ENCODE peak calls at places on chromosomes 1 and 21, in six cellular contexts. One of them, this sample, is unnamed.

GRCh38 chr1:97089223-97089622 is 367.6 kb downstream of the PTBP2 start:
- DNase-seq in T1000: no peak
- DNase-seq in activated effector memory CD4-positive, alpha-beta T cell treated with anti-CD3 and anti-CD28 coated beads, Interleukin-2, amount 50 U/mL, for 16 hours: no peak
- DNase-seq in foreskin fibroblast: no peak
- DNase-seq in naive thymus-derived CD8-positive, alpha-beta T cell: no peak
- DNase-seq in cardiac muscle cell: no peak
- DNase-seq in this sample: no peak

GRCh38 chr21:44070391-44070790 is 36.8 kb upstream of the PWP2 start:
- DNase-seq in activated effector memory CD4-positive, alpha-beta T cell treated with anti-CD3 and anti-CD28 coated beads, Interleukin-2, amount 50 U/mL, for 16 hours: no peak
- DNase-seq in foreskin fibroblast: no peak
- DNase-seq in naive thymus-derived CD8-positive, alpha-beta T cell: no peak
- DNase-seq in cardiac muscle cell: no peak
- DNase-seq in T1000: no peak
- DNase-seq in this sample: no peak

GRCh38 chr1:159763686-159764085 is 17.1 kb upstream of the DUSP23 start:
- DNase-seq in naive thymus-derived CD8-positive, alpha-beta T cell: no peak
- DNase-seq in activated effector memory CD4-positive, alpha-beta T cell treated with anti-CD3 and anti-CD28 coated beads, Interleukin-2, amount 50 U/mL, for 16 hours: no peak
- DNase-seq in cardiac muscle cell: no peak
- DNase-seq in foreskin fibroblast: no peak
- DNase-seq in T1000: no peak
- DNase-seq in this sample: no peak

GRCh38 chr1:2494323-2494693 is 18.2 kb downstream of the PLCH2 start:
- DNase-seq in foreskin fibroblast: peak; percentile 85
- DNase-seq in naive thymus-derived CD8-positive, alpha-beta T cell: no peak
- DNase-seq in T1000: peak; percentile 77
- DNase-seq in activated effector memory CD4-positive, alpha-beta T cell treated with anti-CD3 and anti-CD28 coated beads, Interleukin-2, amount 50 U/mL, for 16 hours: no peak
- DNase-seq in cardiac muscle cell: no peak
- DNase-seq in this sample: no peak

GRCh38 chr1:40886318-40887011 is 24.3 kb upstream of the CITED4 start:
- DNase-seq in activated effector memory CD4-positive, alpha-beta T cell treated with anti-CD3 and anti-CD28 coated beads, Interleukin-2, amount 50 U/mL, for 16 hours: no peak
- DNase-seq in cardiac muscle cell: no peak
- DNase-seq in naive thymus-derived CD8-positive, alpha-beta T cell: no peak
- DNase-seq in T1000: no peak
- DNase-seq in foreskin fibroblast: no peak
- DNase-seq in this sample: no peak

GRCh38 chr1:17414022-17414421 is 25.5 kb downstream of the RCC2 start:
- DNase-seq in naive thymus-derived CD8-positive, alpha-beta T cell: no peak
- DNase-seq in foreskin fibroblast: no peak
- DNase-seq in activated effector memory CD4-positive, alpha-beta T cell treated with anti-CD3 and anti-CD28 coated beads, Interleukin-2, amount 50 U/mL, for 16 hours: no peak
- DNase-seq in T1000: no peak
- DNase-seq in cardiac muscle cell: no peak
- DNase-seq in this sample: no peak

GRCh38 chr1:182707116-182707515 is 22.7 kb upstream of the RGS8 start:
- DNase-seq in naive thymus-derived CD8-positive, alpha-beta T cell: no peak
- DNase-seq in activated effector memory CD4-positive, alpha-beta T cell treated with anti-CD3 and anti-CD28 coated beads, Interleukin-2, amount 50 U/mL, for 16 hours: no peak
- DNase-seq in cardiac muscle cell: no peak
- DNase-seq in T1000: no peak
- DNase-seq in foreskin fibroblast: no peak
- DNase-seq in this sample: no peak

GRCh38 chr21:36839123-36839522 is 127.3 kb downstream of the HLCS start:
- DNase-seq in activated effector memory CD4-positive, alpha-beta T cell treated with anti-CD3 and anti-CD28 coated beads, Interleukin-2, amount 50 U/mL, for 16 hours: no peak
- DNase-seq in T1000: no peak
- DNase-seq in naive thymus-derived CD8-positive, alpha-beta T cell: no peak
- DNase-seq in cardiac muscle cell: no peak
- DNase-seq in foreskin fibroblast: peak; percentile 33
- DNase-seq in this sample: no peak

GRCh38 chr1:114328505-114328904 is 174.8 kb upstream of the SYT6 start:
- DNase-seq in cardiac muscle cell: no peak
- DNase-seq in foreskin fibroblast: no peak
- DNase-seq in activated effector memory CD4-positive, alpha-beta T cell treated with anti-CD3 and anti-CD28 coated beads, Interleukin-2, amount 50 U/mL, for 16 hours: no peak
- DNase-seq in T1000: no peak
- DNase-seq in naive thymus-derived CD8-positive, alpha-beta T cell: no peak
- DNase-seq in this sample: no peak

GRCh38 chr1:21896652-21897532 is 40.2 kb downstream of the HSPG2 start:
- DNase-seq in foreskin fibroblast: no peak
- DNase-seq in naive thymus-derived CD8-positive, alpha-beta T cell: no peak
- DNase-seq in T1000: no peak
- DNase-seq in cardiac muscle cell: peak; percentile 53
- DNase-seq in activated effector memory CD4-positive, alpha-beta T cell treated with anti-CD3 and anti-CD28 coated beads, Interleukin-2, amount 50 U/mL, for 16 hours: no peak
- DNase-seq in this sample: no peak

GRCh38 chr1:92951141-92951582 is 10.1 kb downstream of the DIPK1A start:
- DNase-seq in T1000: peak; percentile 2
- DNase-seq in cardiac muscle cell: no peak
- DNase-seq in activated effector memory CD4-positive, alpha-beta T cell treated with anti-CD3 and anti-CD28 coated beads, Interleukin-2, amount 50 U/mL, for 16 hours: no peak
- DNase-seq in foreskin fibroblast: peak; percentile 83
- DNase-seq in naive thymus-derived CD8-positive, alpha-beta T cell: no peak
- DNase-seq in this sample: peak; percentile 32

GRCh38 chr1:91791691-91792392 is 94.1 kb downstream of the TGFBR3 start:
- DNase-seq in activated effector memory CD4-positive, alpha-beta T cell treated with anti-CD3 and anti-CD28 coated beads, Interleukin-2, amount 50 U/mL, for 16 hours: no peak
- DNase-seq in T1000: no peak
- DNase-seq in naive thymus-derived CD8-positive, alpha-beta T cell: no peak
- DNase-seq in cardiac muscle cell: no peak
- DNase-seq in foreskin fibroblast: no peak
- DNase-seq in this sample: no peak

GRCh38 chr21:39730418-39731107 is 14.4 kb upstream of the IGSF5 start:
- DNase-seq in naive thymus-derived CD8-positive, alpha-beta T cell: no peak
- DNase-seq in activated effector memory CD4-positive, alpha-beta T cell treated with anti-CD3 and anti-CD28 coated beads, Interleukin-2, amount 50 U/mL, for 16 hours: no peak
- DNase-seq in foreskin fibroblast: no peak
- DNase-seq in T1000: no peak
- DNase-seq in cardiac muscle cell: no peak
- DNase-seq in this sample: no peak

GRCh38 chr1:206512521-206513180 is 5.3 kb downstream of the RASSF5 start:
- DNase-seq in activated effector memory CD4-positive, alpha-beta T cell treated with anti-CD3 and anti-CD28 coated beads, Interleukin-2, amount 50 U/mL, for 16 hours: no peak
- DNase-seq in naive thymus-derived CD8-positive, alpha-beta T cell: no peak
- DNase-seq in foreskin fibroblast: no peak
- DNase-seq in cardiac muscle cell: no peak
- DNase-seq in T1000: no peak
- DNase-seq in this sample: no peak

GRCh38 chr21:35226302-35226701 is 177.2 kb upstream of the RUNX1 start:
- DNase-seq in T1000: no peak
- DNase-seq in naive thymus-derived CD8-positive, alpha-beta T cell: no peak
- DNase-seq in activated effector memory CD4-positive, alpha-beta T cell treated with anti-CD3 and anti-CD28 coated beads, Interleukin-2, amount 50 U/mL, for 16 hours: no peak
- DNase-seq in cardiac muscle cell: peak; percentile 39
- DNase-seq in foreskin fibroblast: peak; percentile 87
- DNase-seq in this sample: no peak

GRCh38 chr1:40810915-40811314 is 27.3 kb downstream of the KCNQ4 start:
- DNase-seq in activated effector memory CD4-positive, alpha-beta T cell treated with anti-CD3 and anti-CD28 coated beads, Interleukin-2, amount 50 U/mL, for 16 hours: no peak
- DNase-seq in cardiac muscle cell: no peak
- DNase-seq in naive thymus-derived CD8-positive, alpha-beta T cell: no peak
- DNase-seq in foreskin fibroblast: no peak
- DNase-seq in T1000: no peak
- DNase-seq in this sample: no peak

GRCh38 chr1:234336359-234336758 is 36.9 kb upstream of the COA6 start:
- DNase-seq in T1000: no peak
- DNase-seq in foreskin fibroblast: no peak
- DNase-seq in naive thymus-derived CD8-positive, alpha-beta T cell: no peak
- DNase-seq in cardiac muscle cell: no peak
- DNase-seq in activated effector memory CD4-positive, alpha-beta T cell treated with anti-CD3 and anti-CD28 coated beads, Interleukin-2, amount 50 U/mL, for 16 hours: no peak
- DNase-seq in this sample: no peak

GRCh38 chr1:15656464-15656863 is 27.7 kb upstream of the PLEKHM2 start:
- DNase-seq in T1000: no peak
- DNase-seq in activated effector memory CD4-positive, alpha-beta T cell treated with anti-CD3 and anti-CD28 coated beads, Interleukin-2, amount 50 U/mL, for 16 hours: no peak
- DNase-seq in naive thymus-derived CD8-positive, alpha-beta T cell: no peak
- DNase-seq in foreskin fibroblast: no peak
- DNase-seq in cardiac muscle cell: peak; percentile 23
- DNase-seq in this sample: no peak

GRCh38 chr1:206631085-206631509 is 4.2 kb upstream of the DYRK3 start:
- DNase-seq in activated effector memory CD4-positive, alpha-beta T cell treated with anti-CD3 and anti-CD28 coated beads, Interleukin-2, amount 50 U/mL, for 16 hours: no peak
- DNase-seq in T1000: no peak
- DNase-seq in cardiac muscle cell: peak; percentile 86
- DNase-seq in foreskin fibroblast: peak; percentile 66
- DNase-seq in naive thymus-derived CD8-positive, alpha-beta T cell: no peak
- DNase-seq in this sample: peak; percentile 85

GRCh38 chr21:42227909-42228708 is 9.2 kb downstream of the ABCG1 start:
- DNase-seq in activated effector memory CD4-positive, alpha-beta T cell treated with anti-CD3 and anti-CD28 coated beads, Interleukin-2, amount 50 U/mL, for 16 hours: peak; percentile 95
- DNase-seq in cardiac muscle cell: no peak
- DNase-seq in naive thymus-derived CD8-positive, alpha-beta T cell: peak; percentile 67
- DNase-seq in T1000: no peak
- DNase-seq in foreskin fibroblast: peak; percentile 59
- DNase-seq in this sample: no peak

GRCh38 chr1:226814751-226815496 is 55.5 kb upstream of the PSEN2 start:
- DNase-seq in naive thymus-derived CD8-positive, alpha-beta T cell: no peak
- DNase-seq in activated effector memory CD4-positive, alpha-beta T cell treated with anti-CD3 and anti-CD28 coated beads, Interleukin-2, amount 50 U/mL, for 16 hours: no peak
- DNase-seq in foreskin fibroblast: peak; percentile 85
- DNase-seq in cardiac muscle cell: no peak
- DNase-seq in T1000: peak; percentile 71
- DNase-seq in this sample: no peak

GRCh38 chr1:47684964-47685762 is 247.3 kb downstream of the FOXD2 start:
- DNase-seq in activated effector memory CD4-positive, alpha-beta T cell treated with anti-CD3 and anti-CD28 coated beads, Interleukin-2, amount 50 U/mL, for 16 hours: peak; percentile 45
- DNase-seq in foreskin fibroblast: no peak
- DNase-seq in naive thymus-derived CD8-positive, alpha-beta T cell: no peak
- DNase-seq in T1000: no peak
- DNase-seq in cardiac muscle cell: no peak
- DNase-seq in this sample: no peak

GRCh38 chr1:6011161-6011945 is 19.1 kb upstream of the NPHP4 start:
- DNase-seq in foreskin fibroblast: no peak
- DNase-seq in T1000: no peak
- DNase-seq in activated effector memory CD4-positive, alpha-beta T cell treated with anti-CD3 and anti-CD28 coated beads, Interleukin-2, amount 50 U/mL, for 16 hours: no peak
- DNase-seq in naive thymus-derived CD8-positive, alpha-beta T cell: no peak
- DNase-seq in cardiac muscle cell: no peak
- DNase-seq in this sample: no peak

GRCh38 chr1:168321945-168322344 is 41.3 kb downstream of the TBX19 start:
- DNase-seq in naive thymus-derived CD8-positive, alpha-beta T cell: no peak
- DNase-seq in T1000: no peak
- DNase-seq in activated effector memory CD4-positive, alpha-beta T cell treated with anti-CD3 and anti-CD28 coated beads, Interleukin-2, amount 50 U/mL, for 16 hours: no peak
- DNase-seq in foreskin fibroblast: peak; percentile 27
- DNase-seq in cardiac muscle cell: peak; percentile 18
- DNase-seq in this sample: no peak

GRCh38 chr1:20551945-20552727 is at the start of gene FAM43B:
- DNase-seq in T1000: no peak
- DNase-seq in cardiac muscle cell: peak; percentile 90
- DNase-seq in foreskin fibroblast: no peak
- DNase-seq in naive thymus-derived CD8-positive, alpha-beta T cell: no peak
- DNase-seq in activated effector memory CD4-positive, alpha-beta T cell treated with anti-CD3 and anti-CD28 coated beads, Interleukin-2, amount 50 U/mL, for 16 hours: no peak
- DNase-seq in this sample: peak; percentile 22

GRCh38 chr1:54934869-54935268 is 45.6 kb upstream of the TMEM61 start:
- DNase-seq in naive thymus-derived CD8-positive, alpha-beta T cell: no peak
- DNase-seq in T1000: peak; percentile 12
- DNase-seq in cardiac muscle cell: no peak
- DNase-seq in foreskin fibroblast: peak; percentile 85
- DNase-seq in activated effector memory CD4-positive, alpha-beta T cell treated with anti-CD3 and anti-CD28 coated beads, Interleukin-2, amount 50 U/mL, for 16 hours: no peak
- DNase-seq in this sample: no peak

GRCh38 chr1:36359911-36360310 is 25.8 kb downstream of the STK40 start:
- DNase-seq in T1000: no peak
- DNase-seq in naive thymus-derived CD8-positive, alpha-beta T cell: no peak
- DNase-seq in cardiac muscle cell: no peak
- DNase-seq in activated effector memory CD4-positive, alpha-beta T cell treated with anti-CD3 and anti-CD28 coated beads, Interleukin-2, amount 50 U/mL, for 16 hours: no peak
- DNase-seq in foreskin fibroblast: no peak
- DNase-seq in this sample: no peak

GRCh38 chr1:8096105-8097011 is 70.2 kb upstream of the ERRFI1 start:
- DNase-seq in naive thymus-derived CD8-positive, alpha-beta T cell: no peak
- DNase-seq in foreskin fibroblast: peak; percentile 74
- DNase-seq in activated effector memory CD4-positive, alpha-beta T cell treated with anti-CD3 and anti-CD28 coated beads, Interleukin-2, amount 50 U/mL, for 16 hours: no peak
- DNase-seq in T1000: no peak
- DNase-seq in cardiac muscle cell: no peak
- DNase-seq in this sample: no peak

GRCh38 chr1:84750110-84750509 is 59.8 kb upstream of the SSX2IP start:
- DNase-seq in cardiac muscle cell: no peak
- DNase-seq in activated effector memory CD4-positive, alpha-beta T cell treated with anti-CD3 and anti-CD28 coated beads, Interleukin-2, amount 50 U/mL, for 16 hours: no peak
- DNase-seq in T1000: no peak
- DNase-seq in foreskin fibroblast: no peak
- DNase-seq in naive thymus-derived CD8-positive, alpha-beta T cell: no peak
- DNase-seq in this sample: no peak

GRCh38 chr21:25934771-25935224 is 200.0 kb downstream of the GABPA start:
- DNase-seq in T1000: peak; percentile 57
- DNase-seq in naive thymus-derived CD8-positive, alpha-beta T cell: no peak
- DNase-seq in foreskin fibroblast: peak; percentile 89
- DNase-seq in activated effector memory CD4-positive, alpha-beta T cell treated with anti-CD3 and anti-CD28 coated beads, Interleukin-2, amount 50 U/mL, for 16 hours: no peak
- DNase-seq in cardiac muscle cell: no peak
- DNase-seq in this sample: no peak

GRCh38 chr1:39173119-39173994 is 31.1 kb upstream of the MACF1 start:
- DNase-seq in foreskin fibroblast: no peak
- DNase-seq in T1000: no peak
- DNase-seq in cardiac muscle cell: no peak
- DNase-seq in naive thymus-derived CD8-positive, alpha-beta T cell: no peak
- DNase-seq in activated effector memory CD4-positive, alpha-beta T cell treated with anti-CD3 and anti-CD28 coated beads, Interleukin-2, amount 50 U/mL, for 16 hours: no peak
- DNase-seq in this sample: no peak

GRCh38 chr1:175911138-175911537 is 167.7 kb upstream of the TNR start:
- DNase-seq in naive thymus-derived CD8-positive, alpha-beta T cell: no peak
- DNase-seq in T1000: no peak
- DNase-seq in activated effector memory CD4-positive, alpha-beta T cell treated with anti-CD3 and anti-CD28 coated beads, Interleukin-2, amount 50 U/mL, for 16 hours: no peak
- DNase-seq in cardiac muscle cell: no peak
- DNase-seq in foreskin fibroblast: no peak
- DNase-seq in this sample: no peak

GRCh38 chr1:205323794-205324193 is 2.2 kb upstream of the NUAK2 start:
- DNase-seq in activated effector memory CD4-positive, alpha-beta T cell treated with anti-CD3 and anti-CD28 coated beads, Interleukin-2, amount 50 U/mL, for 16 hours: no peak
- DNase-seq in foreskin fibroblast: no peak
- DNase-seq in naive thymus-derived CD8-positive, alpha-beta T cell: no peak
- DNase-seq in cardiac muscle cell: no peak
- DNase-seq in T1000: no peak
- DNase-seq in this sample: no peak

GRCh38 chr1:109787211-109787844 is 23.6 kb upstream of the EPS8L3 start:
- DNase-seq in T1000: no peak
- DNase-seq in naive thymus-derived CD8-positive, alpha-beta T cell: no peak
- DNase-seq in activated effector memory CD4-positive, alpha-beta T cell treated with anti-CD3 and anti-CD28 coated beads, Interleukin-2, amount 50 U/mL, for 16 hours: peak; percentile 43
- DNase-seq in foreskin fibroblast: no peak
- DNase-seq in cardiac muscle cell: no peak
- DNase-seq in this sample: no peak